ENCODE peak calls at places on chromosome X, in five cellular contexts. T is sigmoid colon, L is A549, U is transverse colon, D is spleen. F is an unnamed sample. For H3K4me1, the result is how much of the 10 kb centered on the place peaks cover.

GRCh38 chrX:9676311-9676710 is 89.3 kb downstream of the GPR143 start:
- DNase-seq in U (no peak), T (no peak), D (no peak), L (no peak), F (no peak)

GRCh38 chrX:100928660-100929613 is at the start of gene XKRX:
- DNase-seq in D (peak), L (peak), U (peak), T (no peak), F (no peak)

GRCh38 chrX:111568356-111568755 is 56.9 kb downstream of the SERTM2 start:
- DNase-seq in T (no peak), D (no peak), L (peak), U (no peak), F (no peak)

GRCh38 chrX:143429021-143429570 is 88.2 kb downstream of the SPANXN3 start:
- DNase-seq in T (no peak), D (no peak), U (no peak), L (no peak), F (no peak)

GRCh38 chrX:44415639-44416386 is 72.3 kb upstream of the EFHC2 start:
- DNase-seq in L (no peak), U (peak), D (no peak), T (no peak), F (no peak)

GRCh38 chrX:12390301-12390700 is 252.0 kb downstream of the FRMPD4 start:
- DNase-seq in U (no peak), L (no peak), D (no peak), T (no peak), F (no peak)

GRCh38 chrX:100979881-100980607 is 10.5 kb downstream of the ARL13A start:
- DNase-seq in D (no peak), U (no peak), L (no peak), T (no peak), F (no peak)

GRCh38 chrX:37470711-37471110 is 100.8 kb upstream of the LANCL3 start:
- DNase-seq in U (no peak), T (no peak), D (no peak), L (no peak), F (no peak)

GRCh38 chrX:8988456-8988855 is 45.5 kb downstream of the FAM9B start:
- DNase-seq in L (no peak), D (peak), U (no peak), T (no peak), F (no peak)

GRCh38 chrX:84216406-84216805 is 28.4 kb upstream of the RPS6KA6 start:
- DNase-seq in L (no peak), D (no peak), U (no peak), T (no peak), F (no peak)

GRCh38 chrX:13208281-13208935 is 111.4 kb downstream of the ATXN3L start:
- DNase-seq in L (no peak), U (no peak), D (no peak), T (no peak), F (no peak)

GRCh38 chrX:71615954-71616353 is 2.4 kb downstream of the CXCR3 start:
- DNase-seq in T (peak), L (no peak), U (no peak), D (no peak), F (no peak)

GRCh38 chrX:30795981-30796958 is 92.8 kb downstream of the TAB3 start:
- DNase-seq in L (no peak), U (no peak), T (no peak), D (peak), F (no peak)

GRCh38 chrX:117376460-117376859 is 740.1 kb downstream of the KLHL13 start:
- DNase-seq in D (no peak), L (no peak), T (no peak), U (no peak), F (no peak)

GRCh38 chrX:22969416-22969815 is 30.3 kb upstream of the DDX53 start:
- DNase-seq in L (no peak), D (no peak), U (no peak), T (no peak), F (no peak)

GRCh38 chrX:148310402-148311200 is 189.8 kb upstream of the AFF2 start:
- DNase-seq in U (no peak), D (no peak), T (no peak), L (no peak), F (no peak)

GRCh38 chrX:312621-313331 is 5.8 kb downstream of the GTPBP6 start:
- DNase-seq in T (peak), D (peak), L (no peak), U (no peak), F (no peak)

GRCh38 chrX:97057349-97057909 is 173.7 kb downstream of the RPA4 start:
- DNase-seq in D (no peak), T (no peak), L (no peak), U (no peak), F (no peak)

GRCh38 chrX:153226344-153227190 is 47.5 kb downstream of the MAGEA1 start:
- DNase-seq in D (no peak), T (no peak), U (no peak), L (no peak), F (no peak)

GRCh38 chrX:9997524-9997923 is 30.4 kb downstream of the CLDN34 start:
- DNase-seq in T (no peak), D (no peak), L (no peak), U (no peak), F (no peak)

GRCh38 chrX:134004038-134004437 is 18.6 kb upstream of the GPC3 start:
- DNase-seq in T (no peak), L (no peak), D (no peak), U (no peak), F (no peak)

GRCh38 chrX:155065035-155065734 is 5.8 kb downstream of the CMC4 start:
- DNase-seq in L (no peak), U (no peak), T (no peak), D (no peak), F (no peak)

GRCh38 chrX:108072746-108073145 is 18.6 kb downstream of the PSMD10 start:
- DNase-seq in D (no peak), L (no peak), T (no peak), U (no peak), F (no peak)

GRCh38 chrX:119003462-119003861 is 29.0 kb downstream of the LONRF3 start:
- DNase-seq in U (no peak), D (no peak), T (no peak), L (no peak), F (no peak)

GRCh38 chrX:154373340-154374306 is 811 bp downstream of the FLNA start:
- DNase-seq in D (no peak), U (peak), T (no peak), L (peak), F (no peak)

GRCh38 chrX:136755411-136755810 is 25.3 kb downstream of the ARHGEF6 start:
- DNase-seq in T (no peak), L (no peak), D (no peak), U (no peak), F (no peak)

GRCh38 chrX:139077303-139078131 is 366.0 kb upstream of the FGF13 start:
- DNase-seq in L (no peak), D (no peak), U (no peak), T (no peak), F (no peak)

GRCh38 chrX:34371740-34372139 is 239.6 kb upstream of the FAM47A start:
- DNase-seq in U (no peak), L (no peak), T (no peak), D (no peak), F (no peak)

GRCh38 chrX:134554291-134554690 is 94.3 kb downstream of the HPRT1 start:
- DNase-seq in L (no peak), D (no peak), T (no peak), U (no peak), F (no peak)

GRCh38 chrX:115562492-115562872 is 1.5 kb downstream of the PLS3 start:
- DNase-seq in D (no peak), T (no peak), U (no peak), L (peak), F (no peak)

GRCh38 chrX:16462912-16463311 is 187.0 kb upstream of the S100G start:
- DNase-seq in U (no peak), D (no peak), T (no peak), L (no peak), F (no peak)

GRCh38 chrX:79524642-79525041 is 157.5 kb upstream of the ITM2A start:
- DNase-seq in L (no peak), D (no peak), T (no peak), U (no peak), F (no peak)

GRCh38 chrX:32397562-32398216 is 813.7 kb downstream of the DMD start:
- DNase-seq in U (no peak), D (no peak), L (no peak), T (no peak), F (no peak)

GRCh38 chrX:88604433-88605221 is 142.4 kb upstream of the CPXCR1 start:
- DNase-seq in L (no peak), D (no peak), T (no peak), U (no peak), F (no peak)

GRCh38 chrX:74434336-74434735 is 13.0 kb downstream of the SLC16A2 start:
- DNase-seq in L (no peak), D (no peak), T (no peak), U (no peak), F (no peak)

GRCh38 chrX:38312436-38312835 is 14.9 kb downstream of the RPGR start:
- DNase-seq in L (no peak), D (no peak), T (no peak), U (no peak), F (no peak)

GRCh38 chrX:30308263-30309138 is 689 bp downstream of the NR0B1 start:
- DNase-seq in D (peak), U (no peak), L (peak), T (no peak), F (no peak)

DNA sequence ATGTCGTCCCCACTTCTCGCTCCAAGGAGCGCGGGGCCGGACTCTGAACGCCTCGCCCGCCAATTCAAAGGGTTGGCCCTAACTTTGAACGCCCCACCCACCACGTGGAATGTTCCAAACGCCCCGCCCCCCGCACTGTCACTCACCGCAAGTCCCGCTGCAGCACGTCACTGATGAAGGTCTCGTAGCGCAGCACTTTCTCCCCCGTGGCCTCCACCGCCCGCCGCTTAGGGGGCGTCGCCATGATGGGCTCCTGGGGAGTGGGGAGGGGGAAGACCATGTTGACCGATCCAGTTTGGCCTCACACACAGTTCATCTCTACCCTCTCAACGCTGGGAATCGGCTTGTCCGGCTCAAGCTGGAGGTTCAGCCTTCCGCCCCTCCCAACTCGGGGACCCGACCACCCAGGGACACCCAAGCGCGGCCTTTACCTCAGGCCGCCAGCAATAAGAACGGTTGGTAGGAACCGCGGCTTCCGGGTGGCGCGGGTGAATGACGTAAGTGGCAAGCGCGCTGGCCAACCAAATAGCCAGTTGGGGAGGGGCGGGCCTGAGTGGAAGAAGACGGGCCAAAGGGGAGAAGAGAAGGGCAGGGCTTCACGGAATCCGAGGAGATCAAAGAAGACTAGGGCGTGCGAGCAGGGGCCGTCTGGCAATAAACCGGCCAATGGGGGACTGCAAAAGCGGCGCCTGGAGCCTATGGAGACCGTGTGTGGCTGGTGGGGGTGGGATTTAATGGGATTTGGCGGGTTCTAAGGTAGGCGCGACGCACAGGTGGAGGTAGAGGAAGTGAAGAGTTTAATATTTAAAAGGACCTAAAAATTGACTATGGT is at the start of gene UXT:
- DNase-seq in L (peak), U (peak), T (peak), D (peak), F (peak)
- TF ChIP-seq POLR2A in L (no peak), U (peak), T (peak), D (peak), F (peak)

GRCh38 chrX:21725916-21726315 is 32.0 kb downstream of the SMPX start:
- DNase-seq in L (no peak), T (no peak), D (no peak), U (no peak), F (no peak)

GRCh38 chrX:21723814-21724213 is 34.1 kb downstream of the SMPX start:
- DNase-seq in U (no peak), T (no peak), D (no peak), L (no peak), F (no peak)

GRCh38 chrX:21730011-21730410 is 27.9 kb downstream of the SMPX start:
- DNase-seq in D (no peak), T (no peak), L (no peak), U (no peak), F (no peak)

GRCh38 chrX:21725498-21725897 is 32.4 kb downstream of the SMPX start:
- DNase-seq in U (no peak), L (peak), D (no peak), T (no peak), F (no peak)

DNA sequence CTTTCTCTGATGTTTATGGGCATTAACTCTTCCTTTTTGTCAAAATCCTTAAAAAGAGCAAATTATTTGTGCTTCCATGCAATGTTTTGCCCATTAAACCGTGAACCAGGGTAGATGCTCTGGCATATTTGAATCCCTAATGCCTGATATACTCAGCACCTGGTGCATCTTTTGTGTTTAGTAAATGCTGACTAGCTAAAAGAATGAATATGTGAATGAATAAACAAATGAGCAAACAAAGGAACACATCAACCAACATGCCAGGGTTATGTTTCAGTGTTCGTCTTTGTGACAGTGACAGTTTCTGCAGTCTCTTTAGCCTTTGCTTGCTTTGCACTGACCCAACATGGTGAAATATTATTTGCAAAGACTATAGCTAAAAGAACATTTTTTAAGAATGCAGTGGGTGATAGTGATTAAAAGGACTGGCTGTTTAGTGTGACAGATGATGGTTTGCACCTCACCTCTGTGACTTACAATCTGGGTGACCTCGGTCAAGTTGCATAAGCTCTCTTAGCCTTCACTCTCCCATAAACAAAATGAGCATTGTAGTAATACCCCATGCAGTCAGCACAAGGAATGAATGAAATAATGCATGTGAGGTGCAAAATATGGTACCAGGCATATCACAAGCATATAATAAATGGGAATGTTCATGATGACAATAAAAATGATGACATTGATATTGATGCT is 29.5 kb downstream of the SMPX start:
- DNase-seq in D (no peak), T (no peak), U (no peak), L (no peak), F (no peak)
- H3K4me1 ChIP-seq in D (under half), T (under half), U (under half), L (under half), F (under half)

GRCh38 chrX:40153335-40154221 is 55.8 kb upstream of the BCOR start:
- DNase-seq in D (peak), L (peak), U (peak), T (peak), F (peak)

GRCh38 chrX:40151211-40152172 is 53.7 kb upstream of the BCOR start:
- DNase-seq in U (no peak), L (no peak), T (no peak), D (no peak), F (no peak)

GRCh38 chrX:40154229-40154852 is 56.6 kb upstream of the BCOR start:
- DNase-seq in D (no peak), U (no peak), L (peak), T (peak), F (no peak)

GRCh38 chrX:40152173-40152705 is 54.5 kb upstream of the BCOR start:
- DNase-seq in D (peak), L (no peak), T (peak), U (peak), F (no peak)

GRCh38 chrX:40152706-40153334 is 55.1 kb upstream of the BCOR start:
- DNase-seq in T (peak), U (peak), L (peak), D (peak), F (no peak)
- TF ChIP-seq POLR2A in T (no peak), U (no peak), L (peak), D (no peak), F (no peak)

GRCh38 chrX:120269379-120270035 is 18.9 kb downstream of the ZBTB33 start:
- DNase-seq in D (no peak), T (no peak), L (no peak), U (no peak), F (no peak)
- H3K4me1 ChIP-seq in D (under half), T (under half), L (under half), U (under half), F (under half)

DNA sequence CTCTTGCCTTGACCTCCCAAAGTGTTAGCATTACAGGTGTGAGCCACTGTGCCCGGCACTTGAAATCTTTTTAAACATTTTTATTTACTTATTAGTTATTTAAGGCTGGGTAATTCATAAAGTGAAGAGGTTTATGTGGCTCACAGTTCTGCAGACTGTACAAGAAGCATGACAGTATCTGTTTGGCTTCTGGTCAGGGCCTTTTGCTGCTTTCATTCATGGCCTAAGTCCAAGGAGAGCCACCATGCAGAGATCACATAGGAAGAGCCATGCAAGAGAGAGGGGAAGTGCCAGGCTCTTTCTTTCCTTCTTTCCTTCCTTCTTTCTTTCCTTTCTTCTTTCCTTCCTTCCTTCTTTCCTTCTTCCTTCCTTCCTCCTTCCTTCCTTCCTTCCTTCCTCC is 10.2 kb upstream of the GPKOW start:
- DNase-seq in L (no peak), D (no peak), T (no peak), U (no peak), F (no peak)
- TF ChIP-seq POLR2A in L (no peak), D (no peak), T (no peak), U (no peak), F (no peak)

GRCh38 chrX:19792412-19792811 is 95.0 kb downstream of the SH3KBP1 start:
- DNase-seq in D (no peak), L (no peak), T (no peak), U (no peak), F (no peak)

GRCh38 chrX:19790829-19791228 is 96.6 kb downstream of the SH3KBP1 start:
- DNase-seq in D (no peak), U (no peak), L (no peak), T (no peak), F (no peak)

GRCh38 chrX:19789782-19790181 is 97.6 kb downstream of the SH3KBP1 start:
- DNase-seq in U (no peak), D (no peak), L (no peak), T (no peak), F (no peak)

GRCh38 chrX:19793471-19793870 is 93.9 kb downstream of the SH3KBP1 start:
- DNase-seq in U (no peak), L (no peak), D (no peak), T (no peak), F (no peak)

DNA sequence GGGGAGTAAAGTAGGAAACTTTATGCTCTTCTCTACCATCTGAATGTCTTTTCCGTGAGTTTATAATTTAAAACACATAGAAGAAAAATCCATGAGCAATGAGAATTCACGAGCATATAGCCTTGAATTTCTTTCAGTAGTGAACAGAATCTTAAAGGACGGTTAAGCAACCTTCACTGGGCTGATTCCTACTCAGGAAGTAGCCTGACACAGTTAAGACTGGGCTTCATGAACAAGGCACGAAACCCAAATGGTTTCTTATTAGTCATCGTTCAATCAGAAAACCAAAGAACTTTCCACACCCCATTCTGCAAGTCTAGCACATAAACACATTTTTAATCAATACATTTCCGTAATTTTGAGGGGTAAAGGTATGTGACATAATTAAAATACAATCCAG is 95.8 kb downstream of the SH3KBP1 start:
- DNase-seq in T (no peak), L (no peak), D (no peak), U (no peak), F (no peak)
- H3K4me1 ChIP-seq in T (under half), L (under half), D (under half), U (under half), F (under half)

GRCh38 chrX:106611682-106612402 is at the start of gene RADX:
- DNase-seq in D (peak), T (peak), L (peak), U (peak), F (peak)
- TF ChIP-seq POLR2A in D (peak), T (no peak), L (no peak), U (peak), F (no peak)